ENCODE peak calls at places on chromosomes 5 and 9, in ten cellular contexts. One of them, this sample, is unnamed.

GRCh38 chr5:139043127-139043905 is 154.9 kb downstream of the SIL1 start:
- DNase-seq in ovary: no peak
- DNase-seq in lower leg skin: no peak
- DNase-seq in RWPE1: no peak
- DNase-seq in AG10803: peak
- DNase-seq in epithelial cell of esophagus: no peak
- DNase-seq in GM20000: no peak
- DNase-seq in fibroblast of mammary gland: peak
- DNase-seq in endothelial cell: no peak
- DNase-seq in IMR-90: peak
- DNase-seq in this sample: peak

GRCh38 chr9:129696803-129697110 is 31.3 kb downstream of the PRRX2 start:
- DNase-seq in RWPE1: no peak
- DNase-seq in fibroblast of mammary gland: no peak
- DNase-seq in epithelial cell of esophagus: no peak
- DNase-seq in endothelial cell: no peak
- DNase-seq in AG10803: no peak
- DNase-seq in lower leg skin: no peak
- DNase-seq in IMR-90: no peak
- DNase-seq in GM20000: no peak
- DNase-seq in ovary: no peak
- DNase-seq in this sample: no peak

GRCh38 chr5:83118471-83118870 is 41.1 kb downstream of the XRCC4 start:
- DNase-seq in RWPE1: no peak
- DNase-seq in AG10803: no peak
- DNase-seq in GM20000: no peak
- DNase-seq in epithelial cell of esophagus: no peak
- DNase-seq in lower leg skin: no peak
- DNase-seq in ovary: no peak
- DNase-seq in IMR-90: no peak
- DNase-seq in fibroblast of mammary gland: peak
- DNase-seq in endothelial cell: no peak
- DNase-seq in this sample: no peak

GRCh38 chr9:6194934-6195333 is 20.7 kb upstream of the IL33 start:
- DNase-seq in RWPE1: no peak
- DNase-seq in epithelial cell of esophagus: peak
- DNase-seq in ovary: no peak
- DNase-seq in IMR-90: no peak
- DNase-seq in fibroblast of mammary gland: no peak
- DNase-seq in lower leg skin: no peak
- DNase-seq in AG10803: no peak
- DNase-seq in GM20000: no peak
- DNase-seq in endothelial cell: no peak
- DNase-seq in this sample: no peak

GRCh38 chr9:88198346-88198807 is 60.1 kb upstream of the SPATA31C2 start:
- DNase-seq in RWPE1: peak
- DNase-seq in endothelial cell: no peak
- DNase-seq in ovary: no peak
- DNase-seq in lower leg skin: peak
- DNase-seq in fibroblast of mammary gland: peak
- DNase-seq in epithelial cell of esophagus: peak
- DNase-seq in AG10803: no peak
- DNase-seq in IMR-90: peak
- DNase-seq in GM20000: no peak
- DNase-seq in this sample: no peak

GRCh38 chr9:21927752-21928151 is 66.4 kb downstream of the CDKN2A start:
- DNase-seq in fibroblast of mammary gland: no peak
- DNase-seq in lower leg skin: no peak
- DNase-seq in epithelial cell of esophagus: no peak
- DNase-seq in ovary: no peak
- DNase-seq in endothelial cell: no peak
- DNase-seq in AG10803: no peak
- DNase-seq in RWPE1: no peak
- DNase-seq in GM20000: no peak
- DNase-seq in IMR-90: no peak
- DNase-seq in this sample: no peak

GRCh38 chr9:35044071-35044470 is 28.4 kb downstream of the VCP start:
- DNase-seq in IMR-90: no peak
- DNase-seq in endothelial cell: no peak
- DNase-seq in ovary: no peak
- DNase-seq in fibroblast of mammary gland: no peak
- DNase-seq in GM20000: no peak
- DNase-seq in lower leg skin: no peak
- DNase-seq in RWPE1: no peak
- DNase-seq in AG10803: peak
- DNase-seq in epithelial cell of esophagus: no peak
- DNase-seq in this sample: no peak

GRCh38 chr5:179368806-179369529 is 23.7 kb upstream of the ADAMTS2 start:
- DNase-seq in ovary: no peak
- DNase-seq in fibroblast of mammary gland: no peak
- DNase-seq in lower leg skin: no peak
- DNase-seq in epithelial cell of esophagus: no peak
- DNase-seq in GM20000: no peak
- DNase-seq in IMR-90: no peak
- DNase-seq in endothelial cell: no peak
- DNase-seq in RWPE1: no peak
- DNase-seq in AG10803: no peak
- DNase-seq in this sample: no peak

GRCh38 chr5:17087035-17087434 is 130.4 kb upstream of the BASP1 start:
- DNase-seq in lower leg skin: no peak
- DNase-seq in GM20000: no peak
- DNase-seq in ovary: no peak
- DNase-seq in endothelial cell: no peak
- DNase-seq in AG10803: peak
- DNase-seq in fibroblast of mammary gland: no peak
- DNase-seq in RWPE1: no peak
- DNase-seq in epithelial cell of esophagus: no peak
- DNase-seq in IMR-90: peak
- DNase-seq in this sample: no peak

GRCh38 chr5:17077447-17078233 is 139.8 kb upstream of the BASP1 start:
- DNase-seq in ovary: no peak
- DNase-seq in IMR-90: no peak
- DNase-seq in fibroblast of mammary gland: no peak
- DNase-seq in epithelial cell of esophagus: no peak
- DNase-seq in endothelial cell: no peak
- DNase-seq in lower leg skin: no peak
- DNase-seq in RWPE1: no peak
- DNase-seq in GM20000: no peak
- DNase-seq in AG10803: peak
- DNase-seq in this sample: no peak

GRCh38 chr5:17080361-17080760 is 137.1 kb upstream of the BASP1 start:
- DNase-seq in lower leg skin: no peak
- DNase-seq in fibroblast of mammary gland: no peak
- DNase-seq in GM20000: no peak
- DNase-seq in endothelial cell: no peak
- DNase-seq in ovary: no peak
- DNase-seq in AG10803: peak
- DNase-seq in RWPE1: no peak
- DNase-seq in IMR-90: no peak
- DNase-seq in epithelial cell of esophagus: peak
- DNase-seq in this sample: no peak

GRCh38 chr5:17079562-17079961 is 137.9 kb upstream of the BASP1 start:
- DNase-seq in AG10803: peak
- DNase-seq in GM20000: no peak
- DNase-seq in epithelial cell of esophagus: no peak
- DNase-seq in ovary: no peak
- DNase-seq in lower leg skin: no peak
- DNase-seq in endothelial cell: peak
- DNase-seq in RWPE1: no peak
- DNase-seq in fibroblast of mammary gland: no peak
- DNase-seq in IMR-90: no peak
- DNase-seq in this sample: no peak

GRCh38 chr5:17081142-17081541 is 136.3 kb upstream of the BASP1 start:
- DNase-seq in fibroblast of mammary gland: peak
- DNase-seq in RWPE1: no peak
- DNase-seq in AG10803: peak
- DNase-seq in endothelial cell: no peak
- DNase-seq in IMR-90: no peak
- DNase-seq in epithelial cell of esophagus: no peak
- DNase-seq in lower leg skin: no peak
- DNase-seq in GM20000: no peak
- DNase-seq in ovary: no peak
- DNase-seq in this sample: no peak
- TF ChIP-seq CTCF in fibroblast of mammary gland: no peak
- TF ChIP-seq CTCF in RWPE1: no peak
- TF ChIP-seq CTCF in AG10803: peak
- TF ChIP-seq CTCF in endothelial cell: no peak
- TF ChIP-seq CTCF in IMR-90: no peak
- TF ChIP-seq CTCF in epithelial cell of esophagus: no peak
- TF ChIP-seq CTCF in lower leg skin: no peak
- TF ChIP-seq CTCF in GM20000: no peak
- TF ChIP-seq CTCF in ovary: no peak
- TF ChIP-seq CTCF in this sample: no peak

DNA sequence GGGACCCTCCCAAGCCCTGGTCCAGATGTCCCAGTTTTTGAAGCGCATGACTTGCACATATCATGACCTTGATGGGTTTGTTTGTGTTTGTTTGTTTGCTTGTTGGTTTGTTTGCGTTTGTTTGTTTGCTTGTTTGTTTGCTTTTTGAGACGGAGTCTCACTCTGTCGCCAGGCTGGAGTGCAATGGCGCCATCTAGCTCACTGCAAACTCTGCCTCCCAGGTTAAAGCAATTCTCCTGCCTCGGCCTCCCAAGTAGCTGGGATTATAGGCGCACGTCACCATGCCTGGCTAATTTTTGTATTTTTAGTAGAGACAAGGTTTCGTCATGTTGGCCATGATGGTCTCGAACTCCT is 13.0 kb upstream of the UBAC1 start:
- DNase-seq in epithelial cell of esophagus: no peak
- DNase-seq in fibroblast of mammary gland: no peak
- DNase-seq in AG10803: no peak
- DNase-seq in RWPE1: no peak
- DNase-seq in ovary: no peak
- DNase-seq in lower leg skin: no peak
- DNase-seq in GM20000: no peak
- DNase-seq in IMR-90: no peak
- DNase-seq in endothelial cell: no peak
- DNase-seq in this sample: no peak
- TF ChIP-seq CTCF in epithelial cell of esophagus: peak
- TF ChIP-seq CTCF in fibroblast of mammary gland: peak
- TF ChIP-seq CTCF in AG10803: no peak
- TF ChIP-seq CTCF in RWPE1: no peak
- TF ChIP-seq CTCF in ovary: no peak
- TF ChIP-seq CTCF in lower leg skin: no peak
- TF ChIP-seq CTCF in GM20000: no peak
- TF ChIP-seq CTCF in IMR-90: no peak
- TF ChIP-seq CTCF in endothelial cell: no peak
- TF ChIP-seq CTCF in this sample: no peak

GRCh38 chr5:25091917-25092316 is 447.1 kb upstream of the CDH10 start:
- DNase-seq in fibroblast of mammary gland: no peak
- DNase-seq in AG10803: no peak
- DNase-seq in endothelial cell: no peak
- DNase-seq in GM20000: no peak
- DNase-seq in RWPE1: peak
- DNase-seq in lower leg skin: no peak
- DNase-seq in ovary: no peak
- DNase-seq in IMR-90: no peak
- DNase-seq in epithelial cell of esophagus: peak
- DNase-seq in this sample: no peak

GRCh38 chr5:25090818-25091217 is 446.0 kb upstream of the CDH10 start:
- DNase-seq in IMR-90: no peak
- DNase-seq in AG10803: no peak
- DNase-seq in RWPE1: no peak
- DNase-seq in endothelial cell: no peak
- DNase-seq in fibroblast of mammary gland: no peak
- DNase-seq in GM20000: no peak
- DNase-seq in lower leg skin: no peak
- DNase-seq in epithelial cell of esophagus: no peak
- DNase-seq in ovary: no peak
- DNase-seq in this sample: no peak

GRCh38 chr5:25094219-25094618 is 449.4 kb upstream of the CDH10 start:
- DNase-seq in ovary: no peak
- DNase-seq in RWPE1: no peak
- DNase-seq in AG10803: no peak
- DNase-seq in fibroblast of mammary gland: no peak
- DNase-seq in epithelial cell of esophagus: no peak
- DNase-seq in lower leg skin: no peak
- DNase-seq in GM20000: no peak
- DNase-seq in IMR-90: no peak
- DNase-seq in endothelial cell: no peak
- DNase-seq in this sample: no peak

GRCh38 chr5:25099538-25099937 is 454.8 kb upstream of the CDH10 start:
- DNase-seq in endothelial cell: no peak
- DNase-seq in RWPE1: no peak
- DNase-seq in epithelial cell of esophagus: no peak
- DNase-seq in IMR-90: no peak
- DNase-seq in AG10803: no peak
- DNase-seq in fibroblast of mammary gland: no peak
- DNase-seq in GM20000: no peak
- DNase-seq in lower leg skin: no peak
- DNase-seq in ovary: no peak
- DNase-seq in this sample: no peak

DNA sequence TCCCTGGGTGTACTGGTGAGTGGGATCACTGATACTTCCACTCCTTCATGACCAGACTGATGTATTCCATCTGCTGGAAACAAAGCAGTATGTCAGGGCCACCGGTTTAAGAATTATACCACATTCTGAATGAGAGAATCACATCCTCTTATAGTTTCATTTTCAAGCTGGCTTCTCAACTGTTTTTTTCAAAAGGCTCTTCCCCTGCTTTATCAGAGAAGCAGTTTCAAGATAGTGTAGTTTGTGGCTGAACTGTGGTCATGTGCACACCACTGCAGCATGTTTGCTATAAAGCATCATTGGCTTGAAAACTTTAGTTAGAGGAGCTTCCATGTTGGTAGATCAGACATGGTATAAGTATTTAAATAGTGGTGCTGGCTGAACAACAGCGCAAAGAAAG is 450.5 kb upstream of the CDH10 start:
- DNase-seq in GM20000: no peak
- DNase-seq in AG10803: no peak
- DNase-seq in RWPE1: no peak
- DNase-seq in endothelial cell: no peak
- DNase-seq in ovary: no peak
- DNase-seq in fibroblast of mammary gland: no peak
- DNase-seq in lower leg skin: no peak
- DNase-seq in IMR-90: no peak
- DNase-seq in epithelial cell of esophagus: no peak
- DNase-seq in this sample: no peak
- TF ChIP-seq CTCF in GM20000: no peak
- TF ChIP-seq CTCF in AG10803: no peak
- TF ChIP-seq CTCF in RWPE1: no peak
- TF ChIP-seq CTCF in endothelial cell: no peak
- TF ChIP-seq CTCF in ovary: no peak
- TF ChIP-seq CTCF in fibroblast of mammary gland: no peak
- TF ChIP-seq CTCF in lower leg skin: no peak
- TF ChIP-seq CTCF in IMR-90: no peak
- TF ChIP-seq CTCF in epithelial cell of esophagus: no peak
- TF ChIP-seq CTCF in this sample: no peak

DNA sequence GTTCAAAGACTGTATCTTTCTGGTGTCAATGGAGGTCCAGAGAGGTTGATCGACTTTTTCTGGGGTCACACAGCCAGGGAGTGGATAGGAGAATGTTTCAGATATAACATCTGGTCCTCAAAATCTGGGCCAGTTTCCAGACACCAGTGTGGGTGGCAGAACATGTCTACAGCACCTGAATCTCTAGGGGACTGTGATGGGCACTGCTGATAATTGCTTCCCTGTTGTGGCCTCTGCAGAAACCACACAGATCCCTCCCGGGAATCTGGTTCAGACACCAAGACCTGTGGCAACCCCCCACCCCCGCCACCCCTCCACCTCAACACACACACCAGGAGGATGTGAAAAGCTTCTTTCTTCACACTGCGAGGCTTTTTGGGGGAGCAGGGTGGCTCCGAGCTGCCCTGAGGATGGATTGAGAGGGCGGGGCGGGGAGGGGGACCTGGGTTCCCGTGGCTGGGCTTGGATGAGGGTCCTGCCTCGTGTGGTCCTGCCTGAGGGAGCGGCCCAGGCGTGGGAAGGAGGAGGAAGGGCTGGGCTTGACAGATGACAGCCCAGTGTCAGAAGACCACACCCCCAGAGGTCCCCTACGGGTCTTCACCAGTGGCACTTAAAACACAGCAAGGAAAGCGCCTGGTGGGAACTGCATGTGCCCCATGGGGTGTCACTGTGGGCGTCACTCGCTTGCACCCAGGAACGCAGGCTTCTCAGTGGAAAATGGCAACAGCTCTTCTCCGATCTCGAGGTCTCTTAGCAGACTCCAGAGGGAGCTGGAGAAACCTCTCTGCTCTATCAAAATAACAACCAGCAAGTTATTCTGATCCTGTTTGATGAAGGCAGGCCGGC is 55.2 kb downstream of the TRIP13 start:
- DNase-seq in epithelial cell of esophagus: no peak
- DNase-seq in IMR-90: no peak
- DNase-seq in RWPE1: no peak
- DNase-seq in lower leg skin: no peak
- DNase-seq in endothelial cell: no peak
- DNase-seq in ovary: no peak
- DNase-seq in GM20000: no peak
- DNase-seq in fibroblast of mammary gland: no peak
- DNase-seq in AG10803: peak
- DNase-seq in this sample: no peak
- TF ChIP-seq CTCF in epithelial cell of esophagus: peak
- TF ChIP-seq CTCF in IMR-90: peak
- TF ChIP-seq CTCF in RWPE1: no peak
- TF ChIP-seq CTCF in lower leg skin: no peak
- TF ChIP-seq CTCF in endothelial cell: no peak
- TF ChIP-seq CTCF in ovary: no peak
- TF ChIP-seq CTCF in GM20000: no peak
- TF ChIP-seq CTCF in fibroblast of mammary gland: no peak
- TF ChIP-seq CTCF in AG10803: peak
- TF ChIP-seq CTCF in this sample: peak

This sample was measured in osteocyte.